ENCODE peak calls at places on chromosome X, in four cellular contexts. M is H7, E is SK-N-SH, N is endothelial cell of umbilical vein. A is an unnamed sample. For H3K27me3, the result is how much of the 10 kb centered on the place peaks cover.

GRCh38 chrX:100797359-100797758 is 22.8 kb upstream of the CSTF2 start:
- DNase-seq in M (no peak), E (no peak), N (no peak), A (no peak)

GRCh38 chrX:55135171-55135570 is 46.4 kb downstream of the PAGE2 start:
- DNase-seq in M (no peak), E (peak), N (peak), A (peak)

GRCh38 chrX:113828470-113828869 is 755.4 kb upstream of the HTR2C start:
- DNase-seq in M (peak), E (no peak), N (no peak), A (no peak)

GRCh38 chrX:67604979-67605703 is 61.3 kb downstream of the AR start:
- DNase-seq in M (no peak), E (no peak), N (peak), A (no peak)

GRCh38 chrX:51215266-51215665 is 117.4 kb upstream of the NUDT10 start:
- DNase-seq in M (no peak), E (no peak), N (no peak), A (peak)

GRCh38 chrX:107776649-107777535 is 641 bp upstream of the NCBP2L start:
- DNase-seq in M (peak), E (peak), N (peak), A (peak)

GRCh38 chrX:24259544-24260240 is 54.2 kb downstream of the SUPT20HL2 start:
- DNase-seq in M (peak), E (peak), N (peak), A (peak)

GRCh38 chrX:145532176-145532780 is 285.0 kb downstream of the SPANXN1 start:
- DNase-seq in M (no peak), E (no peak), N (no peak), A (no peak)

GRCh38 chrX:12770440-12770839 is 20.8 kb upstream of the PRPS2 start:
- DNase-seq in M (no peak), E (peak), N (peak), A (peak)

GRCh38 chrX:129522184-129523059 is 868 bp downstream of the SMARCA1 start:
- DNase-seq in M (peak), E (peak), N (peak), A (peak)

GRCh38 chrX:120604359-120604782 is 470 bp downstream of the MCTS1 start:
- DNase-seq in M (no peak), E (peak), N (peak), A (peak)

GRCh38 chrX:23667239-23668177 is at the start of gene PRDX4:
- DNase-seq in M (peak), E (peak), N (peak), A (peak)

GRCh38 chrX:8738588-8739189 is 6.8 kb upstream of the ANOS1 start:
- DNase-seq in M (peak), E (peak), N (peak), A (peak)

GRCh38 chrX:103830848-103831247 is 1.2 kb downstream of the RAB9B start:
- DNase-seq in M (no peak), E (peak), N (no peak), A (no peak)

GRCh38 chrX:84735025-84735424 is 232.8 kb upstream of the HDX start:
- DNase-seq in M (no peak), E (no peak), N (no peak), A (no peak)
- H3K27me3 ChIP-seq in M (under half), E (under half), N (under half), A (under half)

GRCh38 chrX:10365532-10366265 is 208.9 kb downstream of the CLCN4 start:
- DNase-seq in M (no peak), E (no peak), N (peak), A (no peak)
- H3K27me3 ChIP-seq in M (under half), E (under half), N (under half), A (under half)

DNA sequence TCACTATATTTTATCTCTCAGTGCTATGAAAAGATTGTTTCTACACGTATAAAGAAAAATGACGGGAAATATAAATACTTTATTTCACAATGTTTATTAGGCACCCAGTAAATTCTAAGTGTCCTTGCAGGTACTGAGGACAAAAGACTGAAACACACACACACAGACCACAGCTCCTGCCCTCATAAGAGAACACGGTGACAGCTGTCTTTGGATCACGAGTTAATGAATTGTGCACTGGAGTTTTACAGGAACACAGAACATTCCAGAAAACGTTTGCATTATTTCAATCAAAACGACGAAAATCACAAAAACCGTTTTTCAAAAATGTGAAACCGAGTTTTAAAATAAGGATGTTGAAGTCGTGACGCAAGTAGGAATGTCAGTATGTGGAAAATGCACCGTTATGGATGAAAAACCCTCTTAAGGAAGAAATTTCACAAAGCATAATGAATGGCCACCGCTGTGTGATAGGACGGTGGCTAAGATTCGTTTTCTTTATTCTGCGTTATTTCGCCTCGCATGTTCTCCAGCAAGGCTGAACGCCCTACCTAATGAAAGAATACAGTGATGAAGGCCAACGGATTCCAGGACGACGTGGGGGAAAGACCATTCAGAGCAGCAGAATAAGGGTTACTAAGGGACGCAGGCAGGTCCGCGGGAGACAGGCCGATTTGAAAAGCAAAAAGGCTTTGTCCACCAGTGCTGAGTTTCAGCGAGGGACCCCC is 24.2 kb downstream of the FAM156A start:
- DNase-seq in M (no peak), E (no peak), N (no peak), A (peak)
- H3K27me3 ChIP-seq in M (under half), E (under half), N (under half), A (under half)

DNA sequence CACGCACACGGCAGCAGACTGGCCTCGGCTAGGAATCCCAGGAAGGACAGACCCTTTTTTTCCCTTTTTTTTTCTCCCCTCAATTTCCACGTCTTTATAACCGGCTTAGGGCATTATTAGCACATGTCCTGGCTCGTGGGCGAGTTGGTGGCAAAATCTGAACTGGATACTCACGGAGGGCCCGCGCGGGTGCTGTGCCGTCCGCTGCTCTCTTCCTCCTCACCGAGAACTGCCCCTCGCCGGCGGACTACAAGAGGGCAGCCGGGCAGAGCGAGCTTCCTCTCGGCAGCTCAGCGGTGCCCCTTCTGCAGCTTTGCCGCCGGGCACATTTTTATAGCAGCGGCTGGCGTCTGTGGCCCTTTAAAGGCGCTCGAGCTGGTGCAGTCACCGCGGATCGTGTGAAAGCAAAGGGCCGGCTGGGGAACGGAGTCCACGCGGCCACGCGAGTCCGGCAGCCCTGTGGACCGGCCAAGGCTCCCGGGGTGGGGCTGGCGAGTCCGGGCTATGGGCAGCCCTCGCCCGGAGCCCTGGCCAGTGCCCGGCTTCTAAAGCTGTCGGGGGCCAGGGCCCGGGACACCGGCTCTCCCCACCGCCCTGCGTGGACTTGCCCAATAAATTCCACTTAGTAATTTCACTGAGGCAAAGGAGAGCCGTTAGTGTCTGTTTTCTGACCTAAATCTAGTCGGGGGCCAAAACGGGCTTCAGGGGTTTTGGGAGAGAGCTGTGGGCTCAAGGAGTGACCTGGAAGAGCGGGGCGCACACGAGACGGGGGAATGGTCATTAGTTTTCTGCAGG is 1.3 kb upstream of the CITED1 start:
- DNase-seq in M (peak), E (peak), N (peak), A (peak)
- H3K27me3 ChIP-seq in M (half or more), E (half or more), N (half or more), A (half or more)

DNA sequence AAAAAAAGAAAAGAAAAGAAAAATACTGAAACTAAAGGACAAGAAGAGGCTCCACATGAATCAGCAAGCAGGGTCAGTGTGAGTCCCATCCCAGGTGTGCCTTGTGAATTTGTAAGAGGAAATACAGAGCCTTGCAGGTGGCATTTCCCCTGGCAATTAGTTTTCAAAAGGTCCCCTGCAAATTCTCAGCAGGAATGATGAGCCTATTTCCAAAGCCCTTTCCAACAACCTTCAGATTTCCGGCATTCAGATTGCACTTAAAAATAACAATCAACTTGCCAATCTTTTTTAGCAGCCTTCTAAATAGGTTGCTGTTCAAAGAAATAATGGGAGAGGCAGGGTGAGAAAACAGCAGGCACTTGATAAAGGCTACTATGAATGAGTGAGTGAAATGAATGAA is 66.4 kb upstream of the OR13H1 start:
- DNase-seq in M (peak), E (no peak), N (no peak), A (no peak)
- H3K27me3 ChIP-seq in M (under half), E (under half), N (under half), A (under half)

DNA sequence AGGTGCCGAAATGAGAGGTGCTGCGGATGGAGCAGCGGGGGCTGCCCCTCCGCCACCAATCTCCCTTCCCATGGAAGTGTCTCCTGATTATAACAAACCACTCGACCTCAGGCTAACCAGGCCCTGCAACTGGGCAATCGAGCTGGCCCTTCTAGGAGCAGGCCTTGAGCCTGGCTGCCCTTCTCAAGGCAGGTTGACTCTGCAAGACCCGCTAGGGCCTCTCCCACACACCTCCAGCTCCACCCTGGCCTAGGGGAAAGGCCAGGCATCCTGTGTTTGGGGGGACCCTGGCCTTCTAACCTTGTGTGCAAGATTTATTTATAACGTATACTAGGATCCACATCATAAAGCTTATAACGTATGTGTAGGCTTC is 3.7 kb upstream of the BCOR start:
- DNase-seq in M (no peak), E (no peak), N (no peak), A (no peak)
- H3K27me3 ChIP-seq in M (half or more), E (under half), N (under half), A (under half)